ENCODE peak calls at places on chromosomes 11 and 22, in eight cellular contexts. One of them, this sample, is unnamed.

GRCh38 chr22:35542972-35543516 is 2.4 kb downstream of the RASD2 start:
- DNase-seq in stimulated activated naive B cell treated with anti-CD40 and anti-IgM and Interleukin-4, amounts not matched to agents 10 μg/mL and 1 μg/mL and 100 μg/mL, for 72 hours: no peak
- DNase-seq in DMS153: no peak
- DNase-seq in activated B cell treated with CpG ODN at 0.5 μM for 24 hours: no peak
- DNase-seq in cardiac fibroblast: no peak
- DNase-seq in CD8-positive, alpha-beta T cell: no peak
- DNase-seq in NCI-H460: no peak
- DNase-seq in GM23248: peak; percentile 39
- DNase-seq in this sample: no peak

GRCh38 chr22:39938509-39938908 is 21.7 kb upstream of the TMA7B start:
- DNase-seq in stimulated activated naive B cell treated with anti-CD40 and anti-IgM and Interleukin-4, amounts not matched to agents 10 μg/mL and 1 μg/mL and 100 μg/mL, for 72 hours: no peak
- DNase-seq in DMS153: no peak
- DNase-seq in activated B cell treated with CpG ODN at 0.5 μM for 24 hours: no peak
- DNase-seq in cardiac fibroblast: no peak
- DNase-seq in CD8-positive, alpha-beta T cell: peak; percentile 53
- DNase-seq in NCI-H460: no peak
- DNase-seq in GM23248: no peak
- DNase-seq in this sample: no peak

GRCh38 chr11:116232364-116232801 is 540.4 kb downstream of the BUD13 start:
- DNase-seq in stimulated activated naive B cell treated with anti-CD40 and anti-IgM and Interleukin-4, amounts not matched to agents 10 μg/mL and 1 μg/mL and 100 μg/mL, for 72 hours: no peak
- DNase-seq in DMS153: no peak
- DNase-seq in activated B cell treated with CpG ODN at 0.5 μM for 24 hours: no peak
- DNase-seq in cardiac fibroblast: no peak
- DNase-seq in CD8-positive, alpha-beta T cell: no peak
- DNase-seq in NCI-H460: no peak
- DNase-seq in GM23248: no peak
- DNase-seq in this sample: no peak

GRCh38 chr11:4178813-4179662 is 84.4 kb downstream of the RRM1 start:
- DNase-seq in stimulated activated naive B cell treated with anti-CD40 and anti-IgM and Interleukin-4, amounts not matched to agents 10 μg/mL and 1 μg/mL and 100 μg/mL, for 72 hours: no peak
- DNase-seq in DMS153: no peak
- DNase-seq in activated B cell treated with CpG ODN at 0.5 μM for 24 hours: no peak
- DNase-seq in cardiac fibroblast: no peak
- DNase-seq in CD8-positive, alpha-beta T cell: no peak
- DNase-seq in NCI-H460: no peak
- DNase-seq in GM23248: no peak
- DNase-seq in this sample: no peak

GRCh38 chr11:126669416-126669815 is 313.9 kb downstream of the ST3GAL4 start:
- DNase-seq in stimulated activated naive B cell treated with anti-CD40 and anti-IgM and Interleukin-4, amounts not matched to agents 10 μg/mL and 1 μg/mL and 100 μg/mL, for 72 hours: no peak
- DNase-seq in DMS153: no peak
- DNase-seq in activated B cell treated with CpG ODN at 0.5 μM for 24 hours: no peak
- DNase-seq in cardiac fibroblast: no peak
- DNase-seq in CD8-positive, alpha-beta T cell: no peak
- DNase-seq in NCI-H460: no peak
- DNase-seq in GM23248: peak; percentile 83
- DNase-seq in this sample: no peak

GRCh38 chr11:74288161-74288560 is 23.3 kb downstream of the P4HA3 start:
- DNase-seq in stimulated activated naive B cell treated with anti-CD40 and anti-IgM and Interleukin-4, amounts not matched to agents 10 μg/mL and 1 μg/mL and 100 μg/mL, for 72 hours: no peak
- DNase-seq in DMS153: no peak
- DNase-seq in activated B cell treated with CpG ODN at 0.5 μM for 24 hours: no peak
- DNase-seq in cardiac fibroblast: peak; percentile 98
- DNase-seq in CD8-positive, alpha-beta T cell: no peak
- DNase-seq in NCI-H460: peak; percentile 84
- DNase-seq in GM23248: peak; percentile 97
- DNase-seq in this sample: no peak

GRCh38 chr11:60345489-60345888 is 18.4 kb downstream of the MS4A6E start:
- DNase-seq in stimulated activated naive B cell treated with anti-CD40 and anti-IgM and Interleukin-4, amounts not matched to agents 10 μg/mL and 1 μg/mL and 100 μg/mL, for 72 hours: no peak
- DNase-seq in DMS153: no peak
- DNase-seq in activated B cell treated with CpG ODN at 0.5 μM for 24 hours: no peak
- DNase-seq in cardiac fibroblast: peak; percentile 4
- DNase-seq in CD8-positive, alpha-beta T cell: peak; percentile 15
- DNase-seq in NCI-H460: no peak
- DNase-seq in GM23248: peak; percentile 26
- DNase-seq in this sample: no peak

GRCh38 chr11:119806064-119806915 is 77.3 kb upstream of the NECTIN1 start:
- DNase-seq in stimulated activated naive B cell treated with anti-CD40 and anti-IgM and Interleukin-4, amounts not matched to agents 10 μg/mL and 1 μg/mL and 100 μg/mL, for 72 hours: no peak
- DNase-seq in DMS153: no peak
- DNase-seq in activated B cell treated with CpG ODN at 0.5 μM for 24 hours: no peak
- DNase-seq in cardiac fibroblast: no peak
- DNase-seq in CD8-positive, alpha-beta T cell: no peak
- DNase-seq in NCI-H460: no peak
- DNase-seq in GM23248: no peak
- DNase-seq in this sample: no peak

GRCh38 chr11:1831338-1832180 is 3.2 kb upstream of the SYT8 start:
- DNase-seq in stimulated activated naive B cell treated with anti-CD40 and anti-IgM and Interleukin-4, amounts not matched to agents 10 μg/mL and 1 μg/mL and 100 μg/mL, for 72 hours: no peak
- DNase-seq in DMS153: no peak
- DNase-seq in activated B cell treated with CpG ODN at 0.5 μM for 24 hours: peak; percentile 15
- DNase-seq in cardiac fibroblast: no peak
- DNase-seq in CD8-positive, alpha-beta T cell: no peak
- DNase-seq in NCI-H460: no peak
- DNase-seq in GM23248: no peak
- DNase-seq in this sample: no peak

GRCh38 chr11:132048040-132048439 is 677.6 kb downstream of the NTM start:
- DNase-seq in stimulated activated naive B cell treated with anti-CD40 and anti-IgM and Interleukin-4, amounts not matched to agents 10 μg/mL and 1 μg/mL and 100 μg/mL, for 72 hours: no peak
- DNase-seq in DMS153: no peak
- DNase-seq in activated B cell treated with CpG ODN at 0.5 μM for 24 hours: no peak
- DNase-seq in cardiac fibroblast: no peak
- DNase-seq in CD8-positive, alpha-beta T cell: no peak
- DNase-seq in NCI-H460: no peak
- DNase-seq in GM23248: no peak
- DNase-seq in this sample: no peak

GRCh38 chr22:22769434-22770279 is 118.0 kb upstream of the IGLL5 start:
- DNase-seq in stimulated activated naive B cell treated with anti-CD40 and anti-IgM and Interleukin-4, amounts not matched to agents 10 μg/mL and 1 μg/mL and 100 μg/mL, for 72 hours: no peak
- DNase-seq in DMS153: no peak
- DNase-seq in activated B cell treated with CpG ODN at 0.5 μM for 24 hours: no peak
- DNase-seq in cardiac fibroblast: peak; percentile 3
- DNase-seq in CD8-positive, alpha-beta T cell: no peak
- DNase-seq in NCI-H460: no peak
- DNase-seq in GM23248: peak; percentile 23
- DNase-seq in this sample: no peak

GRCh38 chr22:19868773-19869471 is 14.2 kb upstream of the GNB1L start:
- DNase-seq in stimulated activated naive B cell treated with anti-CD40 and anti-IgM and Interleukin-4, amounts not matched to agents 10 μg/mL and 1 μg/mL and 100 μg/mL, for 72 hours: no peak
- DNase-seq in DMS153: no peak
- DNase-seq in activated B cell treated with CpG ODN at 0.5 μM for 24 hours: no peak
- DNase-seq in cardiac fibroblast: no peak
- DNase-seq in CD8-positive, alpha-beta T cell: no peak
- DNase-seq in NCI-H460: no peak
- DNase-seq in GM23248: no peak
- DNase-seq in this sample: no peak

GRCh38 chr11:2100361-2101170 is 38.6 kb downstream of the IGF2 start:
- DNase-seq in stimulated activated naive B cell treated with anti-CD40 and anti-IgM and Interleukin-4, amounts not matched to agents 10 μg/mL and 1 μg/mL and 100 μg/mL, for 72 hours: no peak
- DNase-seq in DMS153: peak; percentile 23
- DNase-seq in activated B cell treated with CpG ODN at 0.5 μM for 24 hours: no peak
- DNase-seq in cardiac fibroblast: no peak
- DNase-seq in CD8-positive, alpha-beta T cell: peak; percentile 23
- DNase-seq in NCI-H460: no peak
- DNase-seq in GM23248: no peak
- DNase-seq in this sample: no peak

This sample was measured in GM06990.